ENCODE peak calls at places on chromosomes 12 and 14, in four cellular contexts. One of them, this sample, is unnamed.
A peak's percentile ranks its signal among the peaks of the same experiment; 100 is the strongest.

GRCh38 chr14:39038542-39038941 is 64.5 kb downstream of the SEC23A start:
- DNase-seq in amniotic stem cell: no peak
- DNase-seq in stimulated activated CD4-positive, alpha-beta T cell treated with anti-CD3 and anti-CD28 coated beads, Interleukin-2, amount 100 ng/mL, for 48 hours: no peak
- DNase-seq in posterior cingulate gyrus: no peak
- DNase-seq in this sample: no peak

GRCh38 chr14:22973217-22974032 is 8.9 kb downstream of the AJUBA start:
- DNase-seq in amniotic stem cell: no peak
- DNase-seq in stimulated activated CD4-positive, alpha-beta T cell treated with anti-CD3 and anti-CD28 coated beads, Interleukin-2, amount 100 ng/mL, for 48 hours: no peak
- DNase-seq in posterior cingulate gyrus: no peak
- DNase-seq in this sample: peak; percentile 45

GRCh38 chr14:44847910-44848309 is 113.8 kb downstream of the KLHL28 start:
- DNase-seq in amniotic stem cell: no peak
- DNase-seq in stimulated activated CD4-positive, alpha-beta T cell treated with anti-CD3 and anti-CD28 coated beads, Interleukin-2, amount 100 ng/mL, for 48 hours: no peak
- DNase-seq in posterior cingulate gyrus: no peak
- DNase-seq in this sample: no peak

GRCh38 chr12:124233041-124233836 is 61.7 kb upstream of the RFLNA start:
- DNase-seq in amniotic stem cell: peak; percentile 78
- DNase-seq in stimulated activated CD4-positive, alpha-beta T cell treated with anti-CD3 and anti-CD28 coated beads, Interleukin-2, amount 100 ng/mL, for 48 hours: no peak
- DNase-seq in posterior cingulate gyrus: no peak
- DNase-seq in this sample: no peak

GRCh38 chr14:87148655-87149054 is 844.3 kb downstream of the GALC start:
- DNase-seq in amniotic stem cell: no peak
- DNase-seq in stimulated activated CD4-positive, alpha-beta T cell treated with anti-CD3 and anti-CD28 coated beads, Interleukin-2, amount 100 ng/mL, for 48 hours: no peak
- DNase-seq in posterior cingulate gyrus: no peak
- DNase-seq in this sample: no peak

GRCh38 chr14:64703393-64704144 is 655 bp upstream of the PLEKHG3 start:
- DNase-seq in amniotic stem cell: no peak
- DNase-seq in stimulated activated CD4-positive, alpha-beta T cell treated with anti-CD3 and anti-CD28 coated beads, Interleukin-2, amount 100 ng/mL, for 48 hours: no peak
- DNase-seq in posterior cingulate gyrus: peak; percentile 42
- DNase-seq in this sample: no peak

GRCh38 chr12:102302553-102302952 is 104.9 kb upstream of the PMCH start:
- DNase-seq in amniotic stem cell: no peak
- DNase-seq in stimulated activated CD4-positive, alpha-beta T cell treated with anti-CD3 and anti-CD28 coated beads, Interleukin-2, amount 100 ng/mL, for 48 hours: no peak
- DNase-seq in posterior cingulate gyrus: no peak
- DNase-seq in this sample: no peak

GRCh38 chr14:104135121-104135903 is 3.1 kb upstream of the KIF26A start:
- DNase-seq in amniotic stem cell: no peak
- DNase-seq in stimulated activated CD4-positive, alpha-beta T cell treated with anti-CD3 and anti-CD28 coated beads, Interleukin-2, amount 100 ng/mL, for 48 hours: no peak
- DNase-seq in posterior cingulate gyrus: peak; percentile 82
- DNase-seq in this sample: peak; percentile 74

GRCh38 chr12:42482820-42483533 is 106.6 kb downstream of the PRICKLE1 start:
- DNase-seq in amniotic stem cell: peak; percentile 50
- DNase-seq in stimulated activated CD4-positive, alpha-beta T cell treated with anti-CD3 and anti-CD28 coated beads, Interleukin-2, amount 100 ng/mL, for 48 hours: peak; percentile 67
- DNase-seq in posterior cingulate gyrus: peak; percentile 94
- DNase-seq in this sample: peak; percentile 59

GRCh38 chr12:33484161-33484560 is 44.5 kb upstream of the SYT10 start:
- DNase-seq in amniotic stem cell: no peak
- DNase-seq in stimulated activated CD4-positive, alpha-beta T cell treated with anti-CD3 and anti-CD28 coated beads, Interleukin-2, amount 100 ng/mL, for 48 hours: no peak
- DNase-seq in posterior cingulate gyrus: no peak
- DNase-seq in this sample: no peak

GRCh38 chr14:24072881-24073877 is 1.8 kb downstream of the CPNE6 start:
- DNase-seq in amniotic stem cell: no peak
- DNase-seq in stimulated activated CD4-positive, alpha-beta T cell treated with anti-CD3 and anti-CD28 coated beads, Interleukin-2, amount 100 ng/mL, for 48 hours: no peak
- DNase-seq in posterior cingulate gyrus: peak; percentile 78
- DNase-seq in this sample: no peak

GRCh38 chr12:107379852-107380567 is 286.7 kb upstream of the CRY1 start:
- DNase-seq in amniotic stem cell: no peak
- DNase-seq in stimulated activated CD4-positive, alpha-beta T cell treated with anti-CD3 and anti-CD28 coated beads, Interleukin-2, amount 100 ng/mL, for 48 hours: no peak
- DNase-seq in posterior cingulate gyrus: no peak
- DNase-seq in this sample: no peak